ENCODE peak calls at places on chromosomes 13 and 19, in seven cellular contexts. One of them, this sample, is unnamed.

GRCh38 chr13:43309301-43309700 is 285.9 kb downstream of the DNAJC15 start:
- DNase-seq in GM12891: no peak
- DNase-seq in SK-N-SH: no peak
- DNase-seq in K562: no peak
- DNase-seq in HepG2: no peak
- DNase-seq in GM12878: no peak
- DNase-seq in H1: no peak
- DNase-seq in this sample: no peak

GRCh38 chr13:93603043-93603442 is 376.4 kb downstream of the GPC6 start:
- DNase-seq in GM12891: no peak
- DNase-seq in SK-N-SH: no peak
- DNase-seq in K562: no peak
- DNase-seq in HepG2: no peak
- DNase-seq in GM12878: no peak
- DNase-seq in H1: no peak
- DNase-seq in this sample: no peak

GRCh38 chr19:45876161-45876410 is 9.9 kb downstream of the IRF2BP1 start:
- DNase-seq in GM12891: no peak
- DNase-seq in SK-N-SH: no peak
- DNase-seq in K562: peak
- DNase-seq in HepG2: no peak
- DNase-seq in GM12878: no peak
- DNase-seq in H1: no peak
- DNase-seq in this sample: no peak

GRCh38 chr13:113997845-113998751 is 24.2 kb upstream of the C13orf46 start:
- DNase-seq in GM12891: no peak
- DNase-seq in SK-N-SH: peak
- DNase-seq in K562: no peak
- DNase-seq in HepG2: no peak
- DNase-seq in GM12878: no peak
- DNase-seq in H1: no peak
- DNase-seq in this sample: no peak

GRCh38 chr13:95341441-95341840 is 40.2 kb upstream of the ABCC4 start:
- DNase-seq in GM12891: no peak
- DNase-seq in SK-N-SH: no peak
- DNase-seq in K562: no peak
- DNase-seq in HepG2: no peak
- DNase-seq in GM12878: no peak
- DNase-seq in H1: no peak
- DNase-seq in this sample: no peak

GRCh38 chr13:49610176-49610575 is 18.1 kb upstream of the ARL11 start:
- DNase-seq in GM12891: no peak
- DNase-seq in SK-N-SH: peak
- DNase-seq in K562: no peak
- DNase-seq in HepG2: no peak
- DNase-seq in GM12878: no peak
- DNase-seq in H1: no peak
- DNase-seq in this sample: no peak

GRCh38 chr13:107842562-107843180 is 372.7 kb downstream of the LIG4 start:
- DNase-seq in GM12891: no peak
- DNase-seq in SK-N-SH: no peak
- DNase-seq in K562: no peak
- DNase-seq in HepG2: no peak
- DNase-seq in GM12878: no peak
- DNase-seq in H1: no peak
- DNase-seq in this sample: no peak

GRCh38 chr19:50427997-50428425 is 4.7 kb upstream of the MYBPC2 start:
- DNase-seq in GM12891: no peak
- DNase-seq in SK-N-SH: no peak
- DNase-seq in K562: no peak
- DNase-seq in HepG2: no peak
- DNase-seq in GM12878: no peak
- DNase-seq in H1: peak
- DNase-seq in this sample: no peak

GRCh38 chr19:51096473-51097165 is 11.6 kb downstream of the CTU1 start:
- DNase-seq in GM12891: no peak
- DNase-seq in SK-N-SH: no peak
- DNase-seq in K562: no peak
- DNase-seq in HepG2: no peak
- DNase-seq in GM12878: no peak
- DNase-seq in H1: no peak
- DNase-seq in this sample: no peak

GRCh38 chr19:1843646-1844394 is 4.5 kb downstream of the REXO1 start:
- DNase-seq in GM12891: no peak
- DNase-seq in SK-N-SH: no peak
- DNase-seq in K562: no peak
- DNase-seq in HepG2: no peak
- DNase-seq in GM12878: no peak
- DNase-seq in H1: no peak
- DNase-seq in this sample: no peak
- TF ChIP-seq POLR2AphosphoS5 in GM12891: no peak
- TF ChIP-seq POLR2AphosphoS5 in SK-N-SH: no peak
- TF ChIP-seq POLR2AphosphoS5 in K562: peak
- TF ChIP-seq POLR2AphosphoS5 in HepG2: no peak
- TF ChIP-seq POLR2AphosphoS5 in GM12878: peak
- TF ChIP-seq POLR2AphosphoS5 in H1: no peak
- TF ChIP-seq POLR2AphosphoS5 in this sample: no peak

DNA sequence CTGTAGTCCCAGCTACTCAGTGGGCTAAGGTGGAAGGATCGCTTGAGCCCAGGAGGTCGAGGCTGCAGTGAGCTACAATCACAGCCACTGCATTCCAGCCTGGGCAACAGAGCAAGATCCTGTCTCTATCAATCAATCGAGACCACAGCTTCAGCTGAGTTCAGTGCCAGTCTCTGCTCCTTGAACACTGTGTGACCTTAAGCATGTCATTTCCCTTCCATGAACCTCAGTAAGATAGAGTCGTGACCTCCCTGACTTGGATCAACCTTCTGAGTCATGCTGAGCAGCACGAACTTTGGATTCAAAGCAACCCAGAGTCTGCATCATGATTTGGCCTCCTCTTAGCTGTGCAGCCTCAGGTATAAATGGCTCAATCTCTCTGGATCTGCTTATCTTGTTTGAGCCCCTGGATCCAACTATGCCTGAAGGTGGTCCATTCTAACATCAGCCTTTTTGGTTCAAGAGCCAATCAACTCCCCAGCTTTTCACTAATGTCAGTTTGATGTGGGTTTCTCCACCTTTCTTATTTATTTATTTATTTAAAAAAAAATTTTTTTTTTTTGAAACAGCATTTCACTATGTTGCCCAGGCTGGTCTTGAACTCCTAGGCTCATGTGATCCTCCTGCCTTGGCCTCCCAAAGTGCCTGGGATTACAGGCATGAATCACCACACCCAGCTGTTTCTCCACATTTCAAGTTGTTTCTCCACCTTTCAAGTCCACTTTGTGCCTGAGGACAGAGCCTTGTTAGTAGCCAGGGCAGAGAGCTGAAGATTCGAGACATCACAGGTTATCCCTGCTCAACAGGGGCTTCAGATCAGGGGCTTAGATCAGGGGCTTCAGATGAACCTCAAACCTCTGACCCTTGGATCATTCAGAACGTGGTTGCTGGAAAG is 26.4 kb downstream of the PTPRS start:
- DNase-seq in GM12891: no peak
- DNase-seq in SK-N-SH: no peak
- DNase-seq in K562: peak
- DNase-seq in HepG2: peak
- DNase-seq in GM12878: no peak
- DNase-seq in H1: no peak
- DNase-seq in this sample: no peak
- TF ChIP-seq TAF1 in GM12891: no peak
- TF ChIP-seq TAF1 in SK-N-SH: no peak
- TF ChIP-seq TAF1 in K562: no peak
- TF ChIP-seq TAF1 in HepG2: no peak
- TF ChIP-seq TAF1 in GM12878: no peak
- TF ChIP-seq TAF1 in H1: no peak
- TF ChIP-seq TAF1 in this sample: no peak

GRCh38 chr19:38942471-38943181 is 11.9 kb downstream of the MRPS12 start:
- DNase-seq in GM12891: no peak
- DNase-seq in SK-N-SH: no peak
- DNase-seq in K562: no peak
- DNase-seq in HepG2: no peak
- DNase-seq in GM12878: no peak
- DNase-seq in H1: no peak
- DNase-seq in this sample: no peak
- TF ChIP-seq POLR2AphosphoS5 in GM12891: no peak
- TF ChIP-seq POLR2AphosphoS5 in SK-N-SH: no peak
- TF ChIP-seq POLR2AphosphoS5 in K562: no peak
- TF ChIP-seq POLR2AphosphoS5 in HepG2: peak
- TF ChIP-seq POLR2AphosphoS5 in GM12878: no peak
- TF ChIP-seq POLR2AphosphoS5 in H1: no peak
- TF ChIP-seq POLR2AphosphoS5 in this sample: no peak

DNA sequence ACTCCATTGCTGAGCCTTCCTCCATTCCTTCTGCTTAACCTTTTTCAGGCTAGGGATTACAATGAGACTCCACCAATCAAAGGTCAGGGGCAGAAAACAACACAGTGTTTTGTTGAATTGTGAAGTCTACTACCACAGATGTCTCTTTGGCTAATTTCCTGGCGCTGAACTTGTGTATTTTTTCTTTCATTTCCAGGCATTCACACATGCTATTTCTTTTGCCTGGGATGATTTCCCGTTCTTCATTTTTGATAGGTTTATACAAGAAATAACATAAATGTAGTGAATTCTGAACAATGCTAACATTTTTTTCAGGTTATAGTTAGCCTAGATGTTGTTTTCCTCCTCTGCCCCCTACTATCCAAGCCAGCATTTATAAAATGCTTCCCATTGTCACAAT is 64.3 kb downstream of the OLFM4 start:
- DNase-seq in GM12891: no peak
- DNase-seq in SK-N-SH: no peak
- DNase-seq in K562: no peak
- DNase-seq in HepG2: no peak
- DNase-seq in GM12878: no peak
- DNase-seq in H1: no peak
- DNase-seq in this sample: no peak
- TF ChIP-seq TAF1 in GM12891: no peak
- TF ChIP-seq TAF1 in SK-N-SH: no peak
- TF ChIP-seq TAF1 in K562: no peak
- TF ChIP-seq TAF1 in HepG2: no peak
- TF ChIP-seq TAF1 in GM12878: no peak
- TF ChIP-seq TAF1 in H1: no peak
- TF ChIP-seq TAF1 in this sample: no peak

GRCh38 chr19:8681345-8682021 is 17.1 kb downstream of the ACTL9 start:
- DNase-seq in GM12891: no peak
- DNase-seq in SK-N-SH: no peak
- DNase-seq in K562: no peak
- DNase-seq in HepG2: no peak
- DNase-seq in GM12878: no peak
- DNase-seq in H1: no peak
- DNase-seq in this sample: no peak
- TF ChIP-seq POLR2AphosphoS5 in GM12891: no peak
- TF ChIP-seq POLR2AphosphoS5 in SK-N-SH: no peak
- TF ChIP-seq POLR2AphosphoS5 in K562: no peak
- TF ChIP-seq POLR2AphosphoS5 in HepG2: no peak
- TF ChIP-seq POLR2AphosphoS5 in GM12878: no peak
- TF ChIP-seq POLR2AphosphoS5 in H1: no peak
- TF ChIP-seq POLR2AphosphoS5 in this sample: no peak

DNA sequence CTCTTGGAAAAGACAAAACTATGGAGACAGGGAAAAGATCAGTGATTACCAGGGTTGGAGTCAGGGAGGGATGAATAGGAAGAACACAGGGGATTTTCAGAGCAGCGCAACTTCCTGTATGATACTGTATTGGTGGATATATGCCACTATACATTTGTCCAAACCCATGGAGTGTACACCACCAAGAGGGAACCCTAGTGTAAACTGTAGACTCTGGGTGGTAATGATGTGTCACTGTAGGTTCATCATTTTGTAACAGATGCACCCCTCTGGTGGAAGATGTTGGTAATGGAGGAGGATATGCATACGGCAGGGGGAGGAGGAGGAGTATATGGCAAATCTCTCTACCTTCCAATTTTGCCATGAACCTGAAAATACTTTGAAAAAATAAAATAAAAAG is 68.1 kb downstream of the UFM1 start:
- DNase-seq in GM12891: no peak
- DNase-seq in SK-N-SH: peak
- DNase-seq in K562: peak
- DNase-seq in HepG2: peak
- DNase-seq in GM12878: no peak
- DNase-seq in H1: peak
- DNase-seq in this sample: no peak
- TF ChIP-seq TAF1 in GM12891: no peak
- TF ChIP-seq TAF1 in SK-N-SH: no peak
- TF ChIP-seq TAF1 in K562: no peak
- TF ChIP-seq TAF1 in HepG2: no peak
- TF ChIP-seq TAF1 in GM12878: no peak
- TF ChIP-seq TAF1 in H1: no peak
- TF ChIP-seq TAF1 in this sample: no peak

GRCh38 chr13:45119469-45119989 is 781 bp upstream of the GTF2F2 start:
- DNase-seq in GM12891: no peak
- DNase-seq in SK-N-SH: peak
- DNase-seq in K562: peak
- DNase-seq in HepG2: no peak
- DNase-seq in GM12878: peak
- DNase-seq in H1: no peak
- DNase-seq in this sample: no peak

GRCh38 chr13:45120967-45121366 is 657 bp downstream of the GTF2F2 start:
- DNase-seq in GM12891: no peak
- DNase-seq in SK-N-SH: no peak
- DNase-seq in K562: no peak
- DNase-seq in HepG2: no peak
- DNase-seq in GM12878: no peak
- DNase-seq in H1: no peak
- DNase-seq in this sample: no peak

GRCh38 chr13:45122941-45123340 is 2.6 kb downstream of the GTF2F2 start:
- DNase-seq in GM12891: no peak
- DNase-seq in SK-N-SH: no peak
- DNase-seq in K562: peak
- DNase-seq in HepG2: no peak
- DNase-seq in GM12878: no peak
- DNase-seq in H1: no peak
- DNase-seq in this sample: no peak

GRCh38 chr13:45121421-45121820 is 1.1 kb downstream of the GTF2F2 start:
- DNase-seq in GM12891: no peak
- DNase-seq in SK-N-SH: peak
- DNase-seq in K562: peak
- DNase-seq in HepG2: peak
- DNase-seq in GM12878: no peak
- DNase-seq in H1: no peak
- DNase-seq in this sample: no peak

GRCh38 chr13:45119990-45120864 is at the start of gene GTF2F2:
- DNase-seq in GM12891: peak
- DNase-seq in SK-N-SH: peak
- DNase-seq in K562: peak
- DNase-seq in HepG2: peak
- DNase-seq in GM12878: peak
- DNase-seq in H1: peak
- DNase-seq in this sample: peak
- TF ChIP-seq POLR2AphosphoS5 in GM12891: peak
- TF ChIP-seq POLR2AphosphoS5 in SK-N-SH: peak
- TF ChIP-seq POLR2AphosphoS5 in K562: peak
- TF ChIP-seq POLR2AphosphoS5 in HepG2: peak
- TF ChIP-seq POLR2AphosphoS5 in GM12878: peak
- TF ChIP-seq POLR2AphosphoS5 in H1: peak
- TF ChIP-seq POLR2AphosphoS5 in this sample: peak

DNA sequence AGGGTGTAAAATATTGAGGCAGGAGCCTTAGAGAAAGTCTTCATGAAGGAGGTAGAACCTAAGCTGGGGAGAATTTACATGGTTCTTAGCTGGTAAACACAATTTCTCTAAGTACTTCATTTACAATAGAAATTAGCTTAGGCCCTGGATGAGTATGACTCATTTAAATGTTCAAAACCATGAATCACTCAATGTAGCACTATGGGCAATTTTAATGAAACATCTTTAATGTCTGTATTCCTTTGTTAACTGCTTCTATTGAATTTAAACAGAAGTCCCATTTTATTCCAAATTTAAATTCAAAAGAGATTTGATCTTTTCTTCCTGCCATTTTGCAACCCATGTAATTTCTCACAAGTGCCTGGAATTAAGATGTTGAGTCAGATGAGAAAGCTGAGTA is 252.1 kb downstream of the RFC3 start:
- DNase-seq in GM12891: no peak
- DNase-seq in SK-N-SH: no peak
- DNase-seq in K562: no peak
- DNase-seq in HepG2: no peak
- DNase-seq in GM12878: no peak
- DNase-seq in H1: no peak
- DNase-seq in this sample: no peak
- TF ChIP-seq TAF1 in GM12891: no peak
- TF ChIP-seq TAF1 in SK-N-SH: no peak
- TF ChIP-seq TAF1 in K562: no peak
- TF ChIP-seq TAF1 in HepG2: no peak
- TF ChIP-seq TAF1 in GM12878: no peak
- TF ChIP-seq TAF1 in H1: no peak
- TF ChIP-seq TAF1 in this sample: no peak